ENCODE peak calls at places on chromosome 10, in seven cellular contexts. M is WTC11; U is fibroblast of the conjunctiva; R is renal cortical epithelial cell; C is effector memory CD8-positive, alpha-beta T cell; I is AML-193; H is LoVo. O is an unnamed sample.

GRCh38 chr10:52172581-52172980 is 141.5 kb upstream of the DKK1 start:
- DNase-seq in R (no peak), I (no peak), C (no peak), H (no peak), U (no peak), M (no peak), O (no peak)

GRCh38 chr10:116798859-116799258 is 50.4 kb upstream of the ENO4 start:
- DNase-seq in R (no peak), I (no peak), H (no peak), M (no peak), C (no peak), U (no peak), O (no peak)

GRCh38 chr10:6384847-6385246 is 182.1 kb downstream of the PFKFB3 start:
- DNase-seq in U (no peak), R (no peak), C (no peak), M (no peak), H (no peak), I (no peak), O (no peak)

GRCh38 chr10:30019468-30019867 is 39.9 kb downstream of the JCAD start:
- DNase-seq in R (no peak), C (no peak), I (no peak), M (no peak), U (no peak), H (no peak), O (no peak)

GRCh38 chr10:49783645-49784044 is 21.5 kb upstream of the OGDHL start:
- DNase-seq in M (no peak), C (no peak), R (no peak), U (no peak), H (no peak), I (no peak), O (no peak)

GRCh38 chr10:100739516-100740368 is 5.6 kb upstream of the PAX2 start:
- DNase-seq in R (peak), M (peak), U (no peak), I (no peak), H (no peak), C (no peak), O (no peak)

GRCh38 chr10:27912241-27912640 is 86.6 kb downstream of the ODAD2 start:
- DNase-seq in R (no peak), U (no peak), M (no peak), I (no peak), H (no peak), C (no peak), O (no peak)

GRCh38 chr10:23351914-23352313 is 7.3 kb upstream of the C10orf67 start:
- DNase-seq in I (no peak), H (peak), R (peak), C (no peak), U (no peak), M (no peak), O (no peak)

GRCh38 chr10:98425511-98426352 is 10.8 kb upstream of the PYROXD2 start:
- DNase-seq in M (peak), I (peak), U (no peak), R (peak), H (peak), C (peak), O (no peak)

GRCh38 chr10:8071666-8072065 is 17.2 kb downstream of the GATA3 start:
- DNase-seq in U (no peak), R (no peak), H (no peak), I (no peak), M (no peak), C (no peak), O (no peak)

GRCh38 chr10:113108180-113108835 is 158.3 kb downstream of the TCF7L2 start:
- DNase-seq in C (peak), R (no peak), H (no peak), U (no peak), I (peak), M (peak), O (no peak)

GRCh38 chr10:123148414-123149161 is 652 bp downstream of the HMX2 start:
- DNase-seq in U (no peak), R (no peak), H (no peak), I (no peak), C (no peak), M (peak), O (no peak)

GRCh38 chr10:101272229-101272868 is 43.1 kb upstream of the LBX1 start:
- DNase-seq in H (peak), M (peak), I (peak), R (peak), U (peak), C (peak), O (peak)

GRCh38 chr10:36819781-36820180 is 305.6 kb upstream of the ANKRD30A start:
- DNase-seq in U (no peak), I (no peak), C (no peak), M (no peak), R (no peak), H (no peak), O (no peak)

GRCh38 chr10:126423779-126424491 is 35.7 kb upstream of the ADAM12 start:
- DNase-seq in R (peak), U (no peak), I (no peak), H (peak), C (no peak), M (no peak), O (no peak)

GRCh38 chr10:21122907-21123306 is 225.8 kb upstream of the NEBL start:
- DNase-seq in R (no peak), U (no peak), M (no peak), I (peak), C (no peak), H (no peak), O (no peak)

GRCh38 chr10:118721005-118721876 is 33.5 kb downstream of the CACUL1 start:
- DNase-seq in M (peak), U (peak), I (peak), C (peak), H (peak), R (peak), O (no peak)

GRCh38 chr10:101709359-101710063 is 14.5 kb upstream of the FBXW4 start:
- DNase-seq in C (no peak), U (no peak), R (no peak), H (no peak), I (no peak), M (no peak), O (no peak)

GRCh38 chr10:28302012-28302667 is 724 bp downstream of the MPP7 start:
- DNase-seq in H (peak), I (no peak), U (no peak), R (no peak), M (peak), C (no peak), O (peak)

GRCh38 chr10:77157248-77158019 is 480.2 kb downstream of the KCNMA1 start:
- DNase-seq in R (peak), U (no peak), H (no peak), I (no peak), C (no peak), M (no peak), O (no peak)

GRCh38 chr10:89741126-89741762 is 39.9 kb downstream of the KIF20B start:
- DNase-seq in C (no peak), I (no peak), R (no peak), H (no peak), M (peak), U (no peak), O (no peak)

GRCh38 chr10:112835933-112836564 is 114.0 kb upstream of the TCF7L2 start:
- DNase-seq in H (no peak), R (no peak), C (no peak), U (no peak), I (no peak), M (no peak), O (peak)

GRCh38 chr10:107814865-107815487 is 650.5 kb upstream of the SORCS1 start:
- DNase-seq in C (no peak), H (peak), I (peak), U (peak), M (peak), R (peak), O (no peak)

GRCh38 chr10:62699148-62699547 is 105.4 kb upstream of the ADO start:
- DNase-seq in U (no peak), M (no peak), C (no peak), I (no peak), H (no peak), R (no peak), O (no peak)

GRCh38 chr10:576130-576465 is 113.4 kb downstream of the DIP2C start:
- DNase-seq in H (no peak), I (no peak), C (no peak), R (peak), M (no peak), U (no peak), O (no peak)

GRCh38 chr10:30818010-30818660 is 188.6 kb upstream of the LYZL2 start:
- DNase-seq in M (no peak), C (no peak), I (peak), U (no peak), H (no peak), R (peak), O (peak)

GRCh38 chr10:124688889-124689670 is 55.1 kb downstream of the FAM53B start:
- DNase-seq in I (no peak), U (no peak), C (peak), R (peak), M (no peak), H (no peak), O (no peak)

O was measured in Right ventricle myocardium superior.